ENCODE peak calls at places on chromosomes 12 and 14, in four cellular contexts. Y is astrocyte, P is GM23338, T is kidney epithelial cell. B is an unnamed sample. For H3K27me3, the result is how much of the 10 kb centered on the place peaks cover.

GRCh38 chr12:93783827-93784226 is 106.7 kb downstream of the CRADD start:
- DNase-seq in T (no peak), Y (no peak), P (no peak), B (no peak)

GRCh38 chr14:30340495-30340894 is 218.5 kb upstream of the G2E3 start:
- DNase-seq in Y (no peak), P (no peak), T (no peak), B (no peak)

GRCh38 chr12:98618952-98619351 is 25.5 kb downstream of the SLC25A3 start:
- DNase-seq in Y (no peak), T (no peak), P (no peak), B (no peak)

GRCh38 chr12:124469193-124469888 is 98.1 kb downstream of the NCOR2 start:
- DNase-seq in Y (no peak), T (no peak), P (peak), B (no peak)

GRCh38 chr14:41604793-41605534 is 1.7 kb upstream of the LRFN5 start:
- DNase-seq in T (no peak), Y (peak), P (peak), B (peak)

GRCh38 chr12:111201495-111202236 is 167.2 kb downstream of the PHETA1 start:
- DNase-seq in Y (no peak), P (no peak), T (no peak), B (no peak)

GRCh38 chr12:17528394-17528793 is 561.6 kb downstream of the RERGL start:
- DNase-seq in P (peak), Y (no peak), T (no peak), B (no peak)

GRCh38 chr14:75323571-75323970 is 44.9 kb downstream of the FOS start:
- DNase-seq in Y (no peak), T (no peak), P (no peak), B (no peak)

GRCh38 chr14:102046337-102047278 is 40.2 kb downstream of the HSP90AA1 start:
- DNase-seq in Y (no peak), P (peak), T (no peak), B (no peak)

GRCh38 chr12:125169870-125170269 is 104.6 kb downstream of the AACS start:
- DNase-seq in P (no peak), Y (no peak), T (no peak), B (no peak)

GRCh38 chr12:124792961-124793441 is 70.7 kb downstream of the SCARB1 start:
- DNase-seq in P (no peak), T (no peak), Y (peak), B (no peak)

GRCh38 chr12:119052001-119052400 is 70.7 kb downstream of the SRRM4 start:
- DNase-seq in P (no peak), Y (no peak), T (no peak), B (no peak)

GRCh38 chr14:65334765-65335411 is 77.6 kb upstream of the FUT8 start:
- DNase-seq in Y (no peak), P (peak), T (no peak), B (no peak)

GRCh38 chr12:71888521-71888920 is 49.0 kb downstream of the TBC1D15 start:
- DNase-seq in T (no peak), P (peak), Y (no peak), B (no peak)

GRCh38 chr14:24911324-24912095 is 138.4 kb downstream of the STXBP6 start:
- DNase-seq in P (no peak), Y (peak), T (no peak), B (no peak)

GRCh38 chr14:70685480-70686197 is 43.9 kb downstream of the TTC9 start:
- DNase-seq in T (no peak), Y (peak), P (peak), B (no peak)

DNA sequence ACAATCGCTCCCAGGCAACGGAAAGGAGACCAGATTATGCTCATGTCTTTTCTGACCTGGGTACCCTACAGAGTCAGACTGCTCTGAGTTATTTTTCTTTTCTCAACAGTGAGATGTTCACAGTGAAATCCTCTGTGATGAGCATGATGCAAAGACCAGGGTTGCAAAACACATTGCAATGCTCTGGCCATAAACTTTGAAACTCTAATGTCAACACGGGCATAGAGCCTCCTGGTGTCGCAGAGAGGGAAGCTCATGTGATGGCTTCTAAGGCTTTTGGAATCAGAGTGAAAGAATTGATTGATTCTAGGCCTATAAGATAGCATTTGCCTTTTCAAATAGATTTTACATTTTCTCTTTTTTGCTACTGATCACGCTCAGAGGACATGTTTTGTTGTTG is 193.4 kb downstream of the RASSF9 start:
- DNase-seq in Y (no peak), T (no peak), P (peak), B (peak)
- TF ChIP-seq CTCF in Y (no peak), T (no peak), P (peak), B (peak)

DNA sequence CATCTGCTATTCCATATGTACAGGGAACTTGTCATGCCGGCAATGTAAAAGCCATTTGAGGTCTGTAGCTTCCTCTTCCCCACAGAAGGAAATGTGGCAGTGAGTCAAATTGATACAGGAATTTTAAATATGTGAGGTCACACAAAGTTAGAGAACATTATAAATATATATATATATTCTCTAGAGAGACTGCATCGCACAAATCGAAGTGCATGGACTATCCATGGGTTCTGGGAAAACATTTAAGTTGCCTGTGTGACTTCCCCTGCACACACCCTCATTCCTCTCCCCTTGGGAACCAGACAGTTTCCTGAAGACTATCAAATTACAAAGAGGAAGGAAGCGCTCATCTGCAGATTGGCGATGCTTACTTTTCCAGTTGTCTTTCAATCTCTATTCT is 100.9 kb upstream of the CCDC91 start:
- DNase-seq in T (no peak), Y (peak), P (peak), B (no peak)
- H3K27me3 ChIP-seq in T (under half), Y (under half), P (under half), B (under half)

DNA sequence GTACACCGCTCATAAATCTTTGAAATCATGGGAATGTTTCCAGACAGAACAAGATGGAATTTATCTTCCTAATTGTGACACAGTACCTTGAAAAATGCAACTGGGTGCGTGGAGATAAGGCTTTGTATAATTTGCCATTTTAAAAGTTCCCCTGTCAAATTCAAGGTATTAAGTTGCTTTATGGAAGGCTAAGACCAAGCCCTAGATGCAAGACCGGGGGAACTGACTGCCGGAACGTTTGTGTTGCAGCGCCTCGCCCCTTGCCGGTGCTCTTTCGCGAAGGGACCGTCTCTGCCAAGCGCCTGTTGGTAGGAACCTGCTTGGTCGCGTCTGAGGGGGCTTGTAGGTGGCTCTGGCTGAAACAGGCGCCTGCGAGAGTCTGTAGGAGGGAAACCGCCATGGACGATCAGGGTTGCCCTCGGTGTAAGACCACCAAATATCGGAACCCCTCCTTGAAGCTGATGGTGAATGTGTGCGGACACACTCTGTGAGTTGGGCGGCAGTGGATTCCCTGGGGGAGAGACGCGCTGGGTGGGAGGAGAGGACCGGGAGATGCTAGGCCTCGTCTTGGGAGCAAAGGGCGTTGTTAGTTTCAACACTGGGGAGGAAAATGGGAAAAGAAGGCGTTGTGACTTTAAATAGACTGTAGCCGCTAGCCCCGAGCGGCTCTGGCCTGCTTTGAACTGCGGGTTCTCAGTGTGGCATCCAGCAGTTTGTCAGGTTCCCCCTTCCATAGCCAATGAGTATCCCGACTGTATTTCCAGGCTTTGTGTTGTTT is at the start of gene MNAT1:
- DNase-seq in Y (peak), T (no peak), P (peak), B (peak)
- TF ChIP-seq CTCF in Y (no peak), T (no peak), P (no peak), B (peak)

GRCh38 chr12:5912011-5912410 is 33.0 kb downstream of the ANO2 start:
- DNase-seq in Y (no peak), P (no peak), T (no peak), B (no peak)

GRCh38 chr12:5914387-5915149 is 30.5 kb downstream of the ANO2 start:
- DNase-seq in Y (no peak), T (no peak), P (no peak), B (no peak)

GRCh38 chr12:5912437-5913334 is 32.4 kb downstream of the ANO2 start:
- DNase-seq in P (peak), Y (no peak), T (no peak), B (no peak)

GRCh38 chr12:5916785-5917290 is 28.2 kb downstream of the ANO2 start:
- DNase-seq in T (no peak), P (no peak), Y (no peak), B (no peak)

GRCh38 chr12:5915511-5915910 is 29.5 kb downstream of the ANO2 start:
- DNase-seq in T (no peak), Y (no peak), P (no peak), B (no peak)
- H3K27me3 ChIP-seq in T (under half), Y (under half), P (under half), B (under half)

GRCh38 chr14:51744372-51745150 is 92.9 kb downstream of the FRMD6 start:
- DNase-seq in P (no peak), T (no peak), Y (no peak), B (no peak)

DNA sequence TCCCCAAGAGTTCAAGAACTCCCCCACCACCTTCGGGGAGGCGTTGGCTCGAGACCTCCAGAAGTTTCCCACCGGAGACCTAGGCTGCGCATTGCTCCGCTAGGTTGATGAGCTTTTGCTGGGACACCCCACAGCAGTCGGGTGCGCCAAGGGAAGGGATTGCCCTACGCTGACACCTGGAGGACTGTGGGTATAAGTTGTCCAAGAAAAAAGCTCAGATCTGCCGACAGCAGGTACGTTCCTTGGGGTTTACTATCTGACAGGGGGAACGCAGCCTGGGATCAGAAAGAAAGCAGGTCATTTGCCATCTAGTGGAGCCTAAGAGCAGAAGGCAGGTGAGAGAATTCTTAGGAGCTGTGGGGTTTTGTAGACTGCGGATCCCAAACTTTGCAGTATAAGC is 98.8 kb downstream of the FRMD6 start:
- DNase-seq in P (peak), T (no peak), Y (no peak), B (no peak)
- TF ChIP-seq CTCF in P (peak), T (no peak), Y (no peak), B (no peak)

DNA sequence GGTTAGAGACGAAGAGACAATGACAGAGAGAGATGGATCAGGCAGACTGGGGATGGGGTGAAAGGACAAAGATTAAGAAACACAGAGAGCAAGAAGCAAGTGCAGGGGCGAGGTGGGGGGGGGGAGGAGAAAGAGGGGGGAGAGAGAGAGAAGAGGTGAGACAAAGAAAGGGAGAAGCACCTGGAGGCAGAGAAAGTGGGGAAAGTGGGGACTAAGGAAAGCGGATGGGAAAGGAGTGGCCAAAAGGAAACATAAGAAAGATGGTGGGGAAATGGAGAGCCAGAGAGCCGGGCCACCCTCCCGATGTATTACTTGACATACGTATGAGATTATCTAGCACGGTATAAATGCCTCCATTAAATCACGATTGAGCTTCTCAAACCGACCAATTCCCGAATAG is 18.5 kb upstream of the TBX3 start:
- DNase-seq in Y (no peak), T (no peak), P (no peak), B (no peak)
- H3K27me3 ChIP-seq in Y (half or more), T (half or more), P (half or more), B (under half)